ENCODE peak calls at places on chromosomes 16 and 17, in four cellular contexts. O is HepG2, U is SK-N-SH, D is K562. C is an unnamed sample.

GRCh38 chr17:76558210-76559095 is 18.6 kb downstream of the PRCD start:
- DNase-seq in O (no peak), U (peak), D (peak), C (no peak)

GRCh38 chr17:75440738-75441448 is 15.5 kb upstream of the TMEM94 start:
- DNase-seq in O (no peak), U (no peak), D (no peak), C (no peak)

GRCh38 chr17:869067-869466 is 86.9 kb downstream of the MRM3 start:
- DNase-seq in O (no peak), U (no peak), D (no peak), C (no peak)

GRCh38 chr17:34635876-34636275 is 56.5 kb downstream of the TMEM132E start:
- DNase-seq in O (no peak), U (no peak), D (no peak), C (no peak)

GRCh38 chr16:55944377-55944802 is 69.2 kb upstream of the CES5A start:
- DNase-seq in O (peak), U (peak), D (peak), C (no peak)

GRCh38 chr17:76586741-76587487 is 1.3 kb upstream of the ST6GALNAC2 start:
- DNase-seq in O (no peak), U (peak), D (peak), C (no peak)

GRCh38 chr17:78159575-78160158 is 8.7 kb upstream of the SYNGR2 start:
- DNase-seq in O (peak), U (no peak), D (no peak), C (peak)

GRCh38 chr17:75996665-75997590 is 3.7 kb upstream of the CDK3 start:
- DNase-seq in O (peak), U (no peak), D (no peak), C (peak)

GRCh38 chr17:27244481-27245223 is 49.3 kb upstream of the WSB1 start:
- DNase-seq in O (peak), U (no peak), D (no peak), C (no peak)

GRCh38 chr16:75304521-75305363 is 53.3 kb upstream of the BCAR1 start:
- DNase-seq in O (peak), U (no peak), D (peak), C (no peak)

GRCh38 chr16:84543931-84544776 is 39.7 kb upstream of the MEAK7 start:
- DNase-seq in O (no peak), U (no peak), D (no peak), C (no peak)

GRCh38 chr16:9102943-9103342 is 11.5 kb downstream of the HAPSTR1 start:
- DNase-seq in O (no peak), U (no peak), D (no peak), C (no peak)

GRCh38 chr17:67922503-67922902 is 73.8 kb downstream of the C17orf58 start:
- DNase-seq in O (no peak), U (no peak), D (no peak), C (no peak)

GRCh38 chr16:23557779-23558330 is 328 bp downstream of the UBFD1 start:
- DNase-seq in O (peak), U (no peak), D (peak), C (no peak)

GRCh38 chr16:67108489-67108888 is 1.3 kb upstream of the PHAF1 start:
- DNase-seq in O (no peak), U (no peak), D (no peak), C (no peak)

DNA sequence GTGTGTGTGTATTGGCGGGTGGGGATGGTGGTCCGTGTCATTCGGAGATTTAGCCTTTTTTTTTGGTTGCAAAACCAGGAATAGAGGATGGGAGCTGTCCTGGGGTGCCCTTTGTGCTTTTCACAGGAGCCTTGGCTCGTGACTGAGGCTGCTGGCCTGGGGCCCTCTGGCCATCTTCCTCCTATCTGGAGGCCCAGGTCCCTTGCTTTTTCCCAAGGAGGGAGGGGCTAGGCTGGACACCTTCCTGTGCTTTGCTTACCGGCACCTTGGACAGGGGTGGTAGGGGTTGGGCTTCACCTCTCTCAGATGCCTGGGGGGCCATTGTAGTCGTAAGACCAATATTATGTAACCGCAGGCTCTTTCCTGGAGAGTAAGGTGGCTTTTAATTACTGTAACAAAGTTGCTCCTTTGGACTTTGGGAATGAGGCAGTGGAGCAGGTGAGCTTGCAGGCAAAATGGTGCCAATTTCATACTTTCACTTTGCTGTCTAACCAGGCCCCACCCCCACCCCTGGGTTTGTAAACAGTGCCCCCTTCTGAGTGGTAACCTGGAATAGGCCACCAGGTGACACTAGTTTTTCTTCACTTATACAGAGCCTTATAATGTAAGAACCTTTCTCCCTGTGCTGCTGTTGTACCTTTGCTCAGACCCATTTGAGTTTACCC is 1.2 kb downstream of the DYNLL2 start:
- DNase-seq in O (peak), U (peak), D (peak), C (peak)
- TF ChIP-seq NFIC in O (no peak), U (no peak), D (no peak), C (no peak)

DNA sequence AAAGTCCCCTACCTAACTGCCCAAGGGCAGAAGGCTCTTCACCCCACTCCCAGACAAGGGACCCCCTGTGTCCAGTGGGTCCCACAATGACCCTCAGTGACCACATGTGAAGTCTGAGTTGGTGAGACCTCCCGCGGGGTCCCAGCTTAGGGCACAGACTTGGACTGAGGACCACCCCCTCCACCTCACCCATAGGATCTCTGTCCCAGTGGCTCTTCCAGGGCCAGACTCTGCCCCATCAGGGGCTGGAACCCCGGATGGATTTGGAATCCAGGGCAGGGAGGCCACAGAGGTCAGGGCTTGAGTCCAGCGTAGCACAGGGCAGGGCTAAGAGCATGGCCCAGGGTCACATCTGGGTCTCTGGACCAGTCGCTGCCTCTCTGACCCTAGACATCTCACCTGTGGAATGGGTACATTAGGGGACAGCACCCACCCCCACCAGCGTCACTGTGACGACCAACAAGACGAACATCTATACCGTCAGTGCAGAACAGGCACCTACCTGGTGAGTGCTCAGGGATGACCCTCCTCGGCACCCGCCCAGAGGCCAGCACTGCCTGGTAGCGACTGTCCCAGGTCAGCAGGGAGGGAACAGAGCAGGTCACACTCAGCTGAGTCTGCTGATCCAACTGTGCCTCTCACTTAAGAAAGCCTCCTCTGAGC is 37.7 kb downstream of the TNFRSF13B start:
- DNase-seq in O (no peak), U (no peak), D (no peak), C (no peak)
- TF ChIP-seq NFIC in O (no peak), U (no peak), D (no peak), C (no peak)

DNA sequence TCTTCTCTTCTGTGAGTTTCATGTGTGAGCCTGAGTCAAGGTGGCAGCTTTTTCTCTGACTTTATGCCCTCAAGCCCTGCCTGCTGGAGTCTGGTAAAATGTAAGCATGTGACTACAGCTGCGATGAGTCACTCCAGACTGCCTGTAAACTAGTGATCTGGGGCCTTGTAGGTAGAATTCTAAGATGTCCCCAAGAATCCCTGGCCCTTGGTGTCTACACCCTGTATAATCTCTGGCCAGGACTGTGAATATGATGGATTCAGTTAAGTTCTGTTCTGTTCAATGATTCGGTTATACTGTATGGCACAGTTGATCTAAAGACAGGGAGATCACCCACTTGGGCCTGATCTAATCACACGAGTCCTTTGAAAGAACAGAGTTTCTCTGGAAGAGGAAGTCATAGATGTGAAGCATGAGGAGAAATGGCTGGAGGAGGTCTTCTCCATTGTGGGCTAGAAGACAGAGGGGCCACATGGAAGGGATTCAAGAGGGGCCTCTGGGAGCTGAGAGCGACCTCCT is 29.8 kb downstream of the PRSS54 start:
- DNase-seq in O (no peak), U (peak), D (peak), C (no peak)
- TF ChIP-seq NFIC in O (no peak), U (no peak), D (no peak), C (no peak)

DNA sequence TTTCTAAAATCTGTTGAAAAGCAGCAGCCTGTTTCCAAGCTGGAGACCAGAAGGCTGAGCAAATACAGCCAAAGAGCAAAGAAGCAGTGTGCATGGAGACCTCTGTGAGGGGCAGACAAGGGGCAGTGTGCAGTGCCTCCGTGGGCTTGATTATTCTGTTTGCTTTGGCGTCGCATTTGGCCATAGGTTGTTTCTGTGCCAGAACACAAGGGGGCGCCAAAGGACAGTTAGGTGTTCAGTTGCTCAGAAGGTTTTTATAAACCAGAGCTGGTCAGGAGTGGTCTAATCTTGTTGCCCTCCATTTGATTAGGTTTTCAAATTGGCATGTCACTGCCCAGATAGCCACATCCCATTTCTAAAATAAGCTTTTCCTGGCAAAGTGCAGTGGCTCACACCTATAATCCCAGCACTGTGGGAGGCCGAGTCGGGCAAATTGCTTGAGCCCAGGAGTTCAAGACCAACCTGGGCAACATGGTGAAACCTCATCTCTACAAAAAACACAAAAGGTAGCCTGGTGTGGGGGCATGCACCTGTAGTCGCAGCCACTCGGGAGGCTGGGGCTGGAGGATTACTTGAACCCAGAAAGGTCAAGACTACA is 10.6 kb downstream of the MYH3 start:
- DNase-seq in O (peak), U (peak), D (peak), C (no peak)
- TF ChIP-seq NFIC in O (no peak), U (no peak), D (no peak), C (no peak)

GRCh38 chr16:25124503-25124902 is 13.0 kb downstream of the LCMT1 start:
- DNase-seq in O (no peak), U (no peak), D (no peak), C (no peak)

GRCh38 chr16:25121824-25122600 is 10.5 kb downstream of the LCMT1 start:
- DNase-seq in O (no peak), U (no peak), D (no peak), C (no peak)

DNA sequence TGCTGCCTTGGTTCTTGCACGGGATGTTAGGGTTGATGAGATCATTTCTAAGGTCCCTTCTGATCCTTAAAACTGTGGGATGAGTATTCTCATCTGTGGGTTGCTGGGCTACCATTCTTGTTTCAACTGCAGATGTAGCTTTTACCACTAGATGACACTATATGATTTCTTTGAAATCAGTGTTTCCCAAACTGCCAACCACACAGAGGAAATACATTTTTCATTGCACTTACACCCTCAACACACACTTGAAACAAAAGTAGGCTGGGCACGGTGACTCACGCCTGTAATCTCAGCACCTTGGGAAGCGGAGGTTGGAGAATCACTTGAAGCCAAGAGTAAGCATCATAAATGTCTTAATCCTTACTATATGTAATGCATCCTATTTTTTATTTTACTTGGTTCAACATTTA is 15.3 kb downstream of the LCMT1 start:
- DNase-seq in O (peak), U (no peak), D (peak), C (no peak)
- TF ChIP-seq NFIC in O (no peak), U (no peak), D (no peak), C (no peak)

GRCh38 chr16:11968577-11968976 is 3.6 kb downstream of the TNFRSF17 start:
- DNase-seq in O (no peak), U (no peak), D (no peak), C (no peak)

GRCh38 chr16:11972128-11972527 is 4.4 kb upstream of the SNX29 start:
- DNase-seq in O (peak), U (no peak), D (peak), C (no peak)

GRCh38 chr16:11977206-11978041 is 890 bp downstream of the SNX29 start:
- DNase-seq in O (no peak), U (peak), D (peak), C (no peak)

GRCh38 chr16:11976850-11977205 is 294 bp downstream of the SNX29 start:
- DNase-seq in O (no peak), U (no peak), D (peak), C (no peak)

DNA sequence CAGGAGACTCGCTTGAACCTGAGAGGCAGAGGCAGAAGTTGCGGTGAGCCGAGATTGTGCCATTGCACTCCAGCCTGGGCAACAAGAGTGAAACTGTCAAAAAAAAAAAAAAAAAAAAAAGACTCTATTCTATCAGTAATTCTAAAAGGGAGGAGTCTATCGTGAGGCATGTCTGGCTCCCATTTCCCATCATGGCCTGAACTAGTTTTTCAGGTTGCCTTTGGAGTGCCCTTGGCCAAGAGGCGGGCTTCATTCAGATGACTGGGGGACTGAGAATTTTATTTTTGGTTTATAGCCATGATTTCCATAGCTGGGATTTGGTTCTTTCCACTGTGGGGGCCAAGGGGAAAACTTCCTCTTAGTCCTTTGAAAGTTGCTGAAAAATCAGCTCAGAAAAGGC is 3.5 kb upstream of the SNX29 start:
- DNase-seq in O (no peak), U (no peak), D (no peak), C (no peak)
- TF ChIP-seq NFIC in O (no peak), U (no peak), D (no peak), C (no peak)

GRCh38 chr17:41486809-41487530 is 2.7 kb downstream of the KRT36 start:
- DNase-seq in O (peak), U (peak), D (peak), C (no peak)
- TF ChIP-seq NFIC in O (no peak), U (no peak), D (no peak), C (no peak)

GRCh38 chr16:1653023-1653422 is 25.1 kb upstream of the JPT2 start:
- DNase-seq in O (no peak), U (no peak), D (no peak), C (no peak)
- TF ChIP-seq NFIC in O (no peak), U (no peak), D (no peak), C (no peak)

DNA sequence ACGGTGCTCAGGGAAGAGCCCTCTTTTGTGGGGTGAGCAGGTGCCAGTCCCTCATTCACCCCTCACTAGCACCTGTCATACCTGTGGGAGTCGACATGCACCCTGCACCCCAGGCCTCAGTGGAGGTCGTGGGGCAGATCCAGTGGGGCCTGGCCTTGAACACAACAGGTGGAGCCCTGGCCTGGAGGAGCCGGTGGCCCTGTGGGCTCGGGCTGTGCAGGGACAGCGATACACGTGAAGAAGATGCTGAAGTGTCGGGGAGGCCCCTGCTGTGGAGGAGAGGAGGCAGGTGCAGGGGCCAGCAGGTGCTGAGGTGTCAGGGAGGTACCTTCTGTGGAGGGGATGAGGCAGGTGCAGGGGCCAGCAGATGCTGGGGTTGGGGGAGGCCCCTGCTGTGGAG is 31.8 kb downstream of the ZNF750 start:
- DNase-seq in O (no peak), U (no peak), D (no peak), C (no peak)
- TF ChIP-seq NFIC in O (no peak), U (no peak), D (no peak), C (no peak)